ENCODE peak calls at places on chromosome 2, in seven cellular contexts. One of them, this sample, is unnamed.
A peak's percentile ranks its signal among the peaks of the same experiment; 100 is the strongest.

GRCh38 chr2:238897911-238898311 is 50.0 kb downstream of the TWIST2 start:
- DNase-seq in astrocyte of the cerebellum: no peak
- DNase-seq in nephron progenitor cell: no peak
- DNase-seq in NCI-H345: no peak
- DNase-seq in foreskin fibroblast: peak; percentile 66
- DNase-seq in NCI-H1105 treated with DMSO at 0.1 percent for 48 hours: no peak
- DNase-seq in activated CD8-positive, alpha-beta memory T cell treated with anti-CD3 and anti-CD28 coated beads, Interleukin-2, amount 50 U/mL, for 4 hours: no peak
- DNase-seq in this sample: no peak

GRCh38 chr2:238108423-238109201 is 8.5 kb downstream of the ESPNL start:
- DNase-seq in astrocyte of the cerebellum: no peak
- DNase-seq in nephron progenitor cell: peak; percentile 56
- DNase-seq in NCI-H345: peak; percentile 35
- DNase-seq in foreskin fibroblast: no peak
- DNase-seq in NCI-H1105 treated with DMSO at 0.1 percent for 48 hours: peak; percentile 38
- DNase-seq in activated CD8-positive, alpha-beta memory T cell treated with anti-CD3 and anti-CD28 coated beads, Interleukin-2, amount 50 U/mL, for 4 hours: no peak
- DNase-seq in this sample: peak; percentile 52

GRCh38 chr2:137220438-137220998 is 455.2 kb downstream of the THSD7B start:
- DNase-seq in astrocyte of the cerebellum: peak; percentile 57
- DNase-seq in nephron progenitor cell: no peak
- DNase-seq in NCI-H345: no peak
- DNase-seq in foreskin fibroblast: peak; percentile 39
- DNase-seq in NCI-H1105 treated with DMSO at 0.1 percent for 48 hours: no peak
- DNase-seq in activated CD8-positive, alpha-beta memory T cell treated with anti-CD3 and anti-CD28 coated beads, Interleukin-2, amount 50 U/mL, for 4 hours: no peak
- DNase-seq in this sample: no peak

GRCh38 chr2:141200191-141200590 is 930.6 kb downstream of the LRP1B start:
- DNase-seq in astrocyte of the cerebellum: no peak
- DNase-seq in nephron progenitor cell: no peak
- DNase-seq in NCI-H345: no peak
- DNase-seq in foreskin fibroblast: peak; percentile 1
- DNase-seq in NCI-H1105 treated with DMSO at 0.1 percent for 48 hours: no peak
- DNase-seq in activated CD8-positive, alpha-beta memory T cell treated with anti-CD3 and anti-CD28 coated beads, Interleukin-2, amount 50 U/mL, for 4 hours: no peak
- DNase-seq in this sample: no peak

GRCh38 chr2:57490746-57491145 is 555.9 kb upstream of the VRK2 start:
- DNase-seq in astrocyte of the cerebellum: no peak
- DNase-seq in nephron progenitor cell: no peak
- DNase-seq in NCI-H345: no peak
- DNase-seq in foreskin fibroblast: no peak
- DNase-seq in NCI-H1105 treated with DMSO at 0.1 percent for 48 hours: no peak
- DNase-seq in activated CD8-positive, alpha-beta memory T cell treated with anti-CD3 and anti-CD28 coated beads, Interleukin-2, amount 50 U/mL, for 4 hours: no peak
- DNase-seq in this sample: no peak

GRCh38 chr2:38191516-38191915 is 115.6 kb upstream of the CYP1B1 start:
- DNase-seq in astrocyte of the cerebellum: no peak
- DNase-seq in nephron progenitor cell: no peak
- DNase-seq in NCI-H345: no peak
- DNase-seq in foreskin fibroblast: peak; percentile 57
- DNase-seq in NCI-H1105 treated with DMSO at 0.1 percent for 48 hours: no peak
- DNase-seq in activated CD8-positive, alpha-beta memory T cell treated with anti-CD3 and anti-CD28 coated beads, Interleukin-2, amount 50 U/mL, for 4 hours: no peak
- DNase-seq in this sample: no peak

GRCh38 chr2:51633073-51633472 is 601.1 kb upstream of the NRXN1 start:
- DNase-seq in astrocyte of the cerebellum: no peak
- DNase-seq in nephron progenitor cell: no peak
- DNase-seq in NCI-H345: no peak
- DNase-seq in foreskin fibroblast: no peak
- DNase-seq in NCI-H1105 treated with DMSO at 0.1 percent for 48 hours: no peak
- DNase-seq in activated CD8-positive, alpha-beta memory T cell treated with anti-CD3 and anti-CD28 coated beads, Interleukin-2, amount 50 U/mL, for 4 hours: no peak
- DNase-seq in this sample: no peak

GRCh38 chr2:15260813-15261212 is 300.3 kb downstream of the NBAS start:
- DNase-seq in astrocyte of the cerebellum: no peak
- DNase-seq in nephron progenitor cell: no peak
- DNase-seq in NCI-H345: no peak
- DNase-seq in foreskin fibroblast: no peak
- DNase-seq in NCI-H1105 treated with DMSO at 0.1 percent for 48 hours: peak; percentile 2
- DNase-seq in activated CD8-positive, alpha-beta memory T cell treated with anti-CD3 and anti-CD28 coated beads, Interleukin-2, amount 50 U/mL, for 4 hours: no peak
- DNase-seq in this sample: no peak

This sample was measured in cardiac muscle cell.